ENCODE peak calls at places on chromosome 19, in six cellular contexts. Q is upper lobe of right lung; W is esophagus squamous epithelium; I is GM06990; D is HCT116; S is CD8-positive, alpha-beta memory T cell. F is an unnamed sample.

GRCh38 chr19:7633619-7634018 is at the start of gene PCP2:
- DNase-seq in Q (no peak), I (no peak), D (no peak), W (no peak), S (no peak), F (no peak)

GRCh38 chr19:4676955-4677731 is 7.0 kb upstream of the MYDGF start:
- DNase-seq in W (no peak), S (no peak), D (peak), Q (no peak), I (no peak), F (peak)

GRCh38 chr19:38862321-38863059 is 12.7 kb upstream of the HNRNPL start:
- DNase-seq in I (no peak), S (no peak), Q (no peak), W (no peak), D (no peak), F (no peak)

GRCh38 chr19:39363909-39364457 is 21.8 kb downstream of the SAMD4B start:
- DNase-seq in D (no peak), Q (peak), W (no peak), I (no peak), S (no peak), F (no peak)

GRCh38 chr19:20968092-20968491 is 45.0 kb downstream of the ZNF85 start:
- DNase-seq in D (no peak), Q (no peak), W (no peak), S (no peak), I (no peak), F (no peak)

GRCh38 chr19:27679399-27679798 is 1533.6 kb downstream of the UQCRFS1 start:
- DNase-seq in S (no peak), D (no peak), Q (no peak), I (no peak), W (no peak), F (no peak)

GRCh38 chr19:40523322-40524047 is 53.2 kb upstream of the SHKBP1 start:
- DNase-seq in Q (peak), S (peak), W (no peak), I (peak), D (peak), F (peak)

GRCh38 chr19:5125797-5126497 is 157.0 kb downstream of the KDM4B start:
- DNase-seq in W (no peak), S (no peak), D (no peak), Q (no peak), I (no peak), F (no peak)

GRCh38 chr19:42286349-42287016 is 15.4 kb upstream of the PRR19 start:
- DNase-seq in W (no peak), I (peak), D (no peak), S (no peak), Q (no peak), F (no peak)

GRCh38 chr19:30649149-30649548 is 277.0 kb downstream of the ZNF536 start:
- DNase-seq in D (no peak), I (no peak), W (no peak), S (no peak), Q (no peak), F (no peak)

GRCh38 chr19:49212302-49212701 is 54.7 kb downstream of the TRPM4 start:
- DNase-seq in I (no peak), Q (no peak), S (no peak), W (no peak), D (no peak), F (no peak)

GRCh38 chr19:49999371-50000010 is 25.7 kb downstream of the VRK3 start:
- DNase-seq in W (no peak), D (no peak), S (no peak), Q (no peak), I (no peak), F (no peak)

GRCh38 chr19:5775668-5776309 is 8.8 kb downstream of the PRR22 start:
- DNase-seq in S (no peak), Q (no peak), D (no peak), W (no peak), I (no peak), F (no peak)

GRCh38 chr19:54017266-54017665 is 25.8 kb downstream of the CACNG6 start:
- DNase-seq in S (no peak), Q (no peak), W (no peak), D (no peak), I (no peak), F (no peak)

GRCh38 chr19:38538793-38539528 is 78.8 kb downstream of the MAP4K1 start:
- DNase-seq in Q (no peak), D (no peak), S (peak), I (no peak), W (no peak), F (peak)

GRCh38 chr19:39515551-39516191 is 732 bp downstream of the SELENOV start:
- DNase-seq in W (no peak), S (no peak), Q (no peak), D (no peak), I (no peak), F (no peak)

GRCh38 chr19:40611096-40611495 is 9.9 kb downstream of the LTBP4 start:
- DNase-seq in Q (peak), I (no peak), S (peak), W (no peak), D (no peak), F (no peak)

GRCh38 chr19:6402834-6403608 is 10.1 kb upstream of the GTF2F1 start:
- DNase-seq in S (no peak), W (no peak), Q (no peak), I (no peak), D (no peak), F (no peak)

GRCh38 chr19:5934779-5935472 is 20.9 kb downstream of the CAPS start:
- DNase-seq in D (no peak), Q (no peak), I (no peak), W (no peak), S (no peak), F (no peak)

GRCh38 chr19:42115705-42116104 is 16.5 kb downstream of the POU2F2 start:
- DNase-seq in S (no peak), I (no peak), Q (no peak), W (no peak), D (no peak), F (no peak)

GRCh38 chr19:38270587-38271167 is 6.3 kb downstream of the SPINT2 start:
- DNase-seq in I (no peak), S (no peak), D (no peak), Q (no peak), W (no peak), F (no peak)

GRCh38 chr19:27392027-27392632 is 1820.8 kb downstream of the UQCRFS1 start:
- DNase-seq in S (no peak), I (no peak), Q (peak), W (no peak), D (no peak), F (no peak)

GRCh38 chr19:35596366-35596999 is 10.5 kb downstream of the PMIS2 start:
- DNase-seq in D (no peak), Q (no peak), I (peak), W (no peak), S (no peak), F (peak)

GRCh38 chr19:17909017-17909732 is 23.6 kb upstream of the CCDC124 start:
- DNase-seq in Q (no peak), D (no peak), W (no peak), I (no peak), S (no peak), F (no peak)

GRCh38 chr19:18418725-18419194 is 438 bp upstream of the SSBP4 start:
- DNase-seq in I (peak), S (peak), Q (peak), D (no peak), W (no peak), F (no peak)

GRCh38 chr19:6556480-6556879 is 25.7 kb downstream of the TNFSF9 start:
- DNase-seq in I (peak), S (no peak), D (no peak), Q (no peak), W (no peak), F (peak)

GRCh38 chr19:49331616-49332055 is 3.6 kb upstream of the CD37 start:
- DNase-seq in W (no peak), Q (peak), S (peak), I (no peak), D (peak), F (peak)

GRCh38 chr19:57559008-57559403 is 657 bp downstream of the ZNF550 start:
- DNase-seq in S (no peak), Q (no peak), W (no peak), I (peak), D (no peak), F (peak)

GRCh38 chr19:47541507-47541906 is 26.6 kb upstream of the NAPA start:
- DNase-seq in D (no peak), Q (no peak), I (no peak), S (peak), W (no peak), F (no peak)

GRCh38 chr19:47280183-47280797 is 5.6 kb downstream of the INAFM1 start:
- DNase-seq in S (peak), Q (peak), I (no peak), W (no peak), D (no peak), F (peak)

GRCh38 chr19:16372065-16372915 is 47.7 kb downstream of the KLF2 start:
- DNase-seq in S (no peak), D (no peak), Q (no peak), I (no peak), W (no peak), F (no peak)

GRCh38 chr19:16371540-16371986 is 46.9 kb downstream of the KLF2 start:
- DNase-seq in I (peak), W (peak), Q (peak), D (no peak), S (peak), F (peak)

GRCh38 chr19:16369306-16369663 is 44.7 kb downstream of the KLF2 start:
- DNase-seq in Q (no peak), I (no peak), D (no peak), W (no peak), S (no peak), F (no peak)

GRCh38 chr19:16369664-16370576 is 45.3 kb downstream of the KLF2 start:
- DNase-seq in S (peak), W (no peak), D (no peak), I (no peak), Q (peak), F (no peak)

DNA sequence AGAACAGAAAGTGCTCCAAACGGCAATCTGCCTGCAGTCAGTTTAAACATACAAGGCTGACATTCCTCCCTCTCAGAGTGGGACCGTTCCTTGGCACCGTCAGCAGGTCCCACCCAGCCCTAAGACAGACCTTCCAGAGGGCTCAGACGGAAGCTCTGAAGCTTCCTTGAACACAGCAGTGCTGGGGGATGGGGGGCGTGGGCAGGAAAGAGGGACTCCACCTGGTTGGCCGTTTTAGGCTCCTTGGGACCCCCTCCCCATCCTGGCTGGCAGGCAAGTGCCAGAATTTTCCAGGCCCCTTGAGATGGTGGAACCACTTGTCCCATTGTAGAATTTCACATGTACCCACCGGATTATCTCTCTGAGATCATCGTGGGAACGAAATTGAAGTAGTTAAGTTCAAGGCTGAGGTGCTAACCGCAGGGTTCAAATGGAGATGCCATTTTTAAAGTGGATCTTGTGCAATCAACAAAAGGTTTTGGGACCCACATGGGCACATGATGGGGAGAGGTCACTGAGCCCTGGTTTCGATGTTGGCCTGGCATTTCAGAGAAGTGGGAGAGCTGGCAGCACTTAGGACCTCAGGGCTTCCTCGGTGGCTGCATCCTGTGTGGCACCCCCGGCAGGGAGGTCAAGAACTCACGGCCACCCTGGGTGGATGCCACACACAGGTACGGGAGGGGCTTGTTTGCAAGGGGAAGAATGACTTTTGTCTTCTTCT is 46.2 kb downstream of the KLF2 start:
- DNase-seq in D (no peak), I (no peak), Q (peak), W (no peak), S (no peak), F (peak)
- H3K4me3 ChIP-seq in D (no peak), I (no peak), Q (no peak), W (no peak), S (peak), F (peak)

GRCh38 chr19:14004619-14005380 is 1.3 kb downstream of the RFX1 start:
- DNase-seq in D (no peak), S (no peak), I (no peak), Q (peak), W (no peak), F (peak)
- H3K4me3 ChIP-seq in D (peak), S (peak), I (peak), Q (peak), W (peak), F (peak)

GRCh38 chr19:45863840-45864628 is at the start of gene FOXA3:
- DNase-seq in I (peak), W (no peak), S (peak), Q (peak), D (no peak), F (peak)

GRCh38 chr19:45863335-45863839 is 440 bp upstream of the SYMPK start:
- DNase-seq in Q (no peak), D (no peak), S (no peak), I (no peak), W (no peak), F (no peak)

GRCh38 chr19:45865269-45865948 is 1.3 kb downstream of the FOXA3 start:
- DNase-seq in W (no peak), I (no peak), Q (no peak), D (no peak), S (peak), F (no peak)

GRCh38 chr19:45862564-45863334 is at the start of gene SYMPK:
- DNase-seq in W (peak), I (peak), S (peak), D (peak), Q (peak), F (peak)

GRCh38 chr19:45864629-45865082 is 530 bp downstream of the FOXA3 start:
- DNase-seq in W (no peak), D (no peak), Q (no peak), I (no peak), S (no peak), F (no peak)
- H3K4me3 ChIP-seq in W (peak), D (peak), Q (peak), I (no peak), S (no peak), F (no peak)

GRCh38 chr19:55112246-55112780 is 5.1 kb downstream of the PPP1R12C start:
- DNase-seq in D (no peak), S (no peak), I (no peak), W (no peak), Q (no peak), F (no peak)

GRCh38 chr19:55115446-55116065 is 1.9 kb downstream of the PPP1R12C start:
- DNase-seq in W (no peak), Q (no peak), I (no peak), S (no peak), D (no peak), F (no peak)

GRCh38 chr19:55112781-55113569 is 4.5 kb downstream of the PPP1R12C start:
- DNase-seq in I (no peak), S (no peak), D (no peak), W (no peak), Q (peak), F (peak)

GRCh38 chr19:55114566-55115145 is 2.8 kb downstream of the PPP1R12C start:
- DNase-seq in Q (peak), D (no peak), S (no peak), W (no peak), I (no peak), F (no peak)

GRCh38 chr19:55113570-55114039 is 3.8 kb downstream of the PPP1R12C start:
- DNase-seq in W (no peak), S (no peak), Q (peak), I (no peak), D (no peak), F (no peak)
- H3K4me3 ChIP-seq in W (peak), S (no peak), Q (no peak), I (no peak), D (no peak), F (no peak)

GRCh38 chr19:10587839-10588150 is 683 bp upstream of the AP1M2 start:
- DNase-seq in Q (no peak), D (no peak), S (no peak), I (no peak), W (no peak), F (no peak)
- H3K4me3 ChIP-seq in Q (no peak), D (peak), S (no peak), I (no peak), W (no peak), F (no peak)

GRCh38 chr19:1130801-1131717 is 27.3 kb downstream of the GPX4 start:
- DNase-seq in S (peak), D (no peak), Q (no peak), W (no peak), I (peak), F (peak)

GRCh38 chr19:1134431-1134830 is 30.6 kb downstream of the GPX4 start:
- DNase-seq in Q (no peak), I (no peak), S (no peak), W (no peak), D (no peak), F (no peak)

GRCh38 chr19:1133471-1133929 is 29.7 kb downstream of the GPX4 start:
- DNase-seq in Q (no peak), S (peak), I (peak), W (peak), D (peak), F (peak)

GRCh38 chr19:1131718-1132552 is 28.1 kb downstream of the GPX4 start:
- DNase-seq in W (peak), Q (peak), S (peak), D (no peak), I (peak), F (peak)

GRCh38 chr19:1132625-1133383 is 29.0 kb downstream of the GPX4 start:
- DNase-seq in S (peak), I (peak), D (no peak), Q (no peak), W (no peak), F (no peak)
- H3K4me3 ChIP-seq in S (peak), I (peak), D (no peak), Q (peak), W (peak), F (peak)

GRCh38 chr19:43594081-43594697 is 1.7 kb downstream of the IRGQ start:
- DNase-seq in D (no peak), Q (no peak), W (no peak), S (no peak), I (no peak), F (no peak)
- H3K4me3 ChIP-seq in D (peak), Q (peak), W (peak), S (no peak), I (peak), F (peak)

DNA sequence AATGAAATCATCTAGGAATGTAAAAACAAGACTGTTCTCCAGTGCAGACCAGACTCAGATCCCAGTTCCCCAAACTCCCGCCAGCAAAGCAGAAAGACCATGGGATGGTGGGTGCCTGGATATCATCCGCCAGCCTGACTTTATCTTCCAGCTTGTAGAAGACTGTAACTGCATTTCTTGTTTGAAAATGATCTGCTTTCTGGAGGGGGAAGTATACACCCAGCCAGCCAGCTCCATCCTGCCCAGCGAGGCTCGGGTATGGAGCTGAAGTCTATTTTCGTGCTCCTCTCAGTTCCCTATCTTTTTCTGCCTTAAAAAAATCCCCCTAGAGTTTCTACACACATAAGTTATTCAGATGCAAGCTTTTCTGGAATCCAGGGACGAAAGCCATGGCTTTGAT is 31.0 kb downstream of the CEBPG start:
- DNase-seq in S (no peak), D (no peak), I (no peak), Q (no peak), W (no peak), F (no peak)
- H3K4me3 ChIP-seq in S (no peak), D (no peak), I (no peak), Q (no peak), W (no peak), F (no peak)

F was measured in GM12865.